ENCODE peak calls at places on chromosomes 4 and X, in ten cellular contexts. H, V, X, W, E, C, Q, I, O and G are unnamed samples.

GRCh38 chrX:150200820-150201287 is 162.3 kb upstream of the MAMLD1 start:
- DNase-seq in H (peak; percentile 87), V (peak; percentile 46), X (no peak), W (no peak), E (peak; percentile 79), C (peak; percentile 78), Q (peak; percentile 65), I (no peak), O (peak; percentile 97), G (peak; percentile 81)

GRCh38 chr4:30714408-30715031 is 5.6 kb upstream of the PCDH7 start:
- DNase-seq in H (peak; percentile 84), V (no peak), X (no peak), W (no peak), E (no peak), C (peak; percentile 55), Q (peak; percentile 46), I (no peak), O (peak; percentile 42), G (peak; percentile 65)

GRCh38 chr4:95204873-95205272 is 343.9 kb downstream of the UNC5C start:
- DNase-seq in H (no peak), V (no peak), X (no peak), W (no peak), E (no peak), C (no peak), Q (no peak), I (no peak), O (no peak), G (no peak)

GRCh38 chr4:158599150-158599549 is 72.5 kb downstream of the C4orf46 start:
- DNase-seq in H (no peak), V (no peak), X (no peak), W (no peak), E (no peak), C (no peak), Q (no peak), I (no peak), O (no peak), G (no peak)

GRCh38 chr4:139872274-139872673 is 206.7 kb downstream of the MGST2 start:
- DNase-seq in H (peak; percentile 81), V (peak; percentile 23), X (no peak), W (no peak), E (no peak), C (no peak), Q (no peak), I (no peak), O (peak; percentile 97), G (no peak)

GRCh38 chr4:149176019-149176418 is 639.6 kb downstream of the IQCM start:
- DNase-seq in H (no peak), V (peak; percentile 1), X (no peak), W (no peak), E (peak; percentile 72), C (no peak), Q (no peak), I (no peak), O (no peak), G (no peak)

GRCh38 chrX:132651411-132652086 is 162.7 kb upstream of the MBNL3 start:
- DNase-seq in H (no peak), V (no peak), X (no peak), W (no peak), E (no peak), C (no peak), Q (no peak), I (no peak), O (peak; percentile 26), G (no peak)

GRCh38 chr4:46277165-46277951 is 112.6 kb downstream of the GABRA2 start:
- DNase-seq in H (no peak), V (no peak), X (no peak), W (no peak), E (no peak), C (peak; percentile 16), Q (no peak), I (no peak), O (no peak), G (no peak)

GRCh38 chrX:151397741-151398070 is 700 bp downstream of the VMA21 start:
- DNase-seq in H (no peak), V (peak; percentile 10), X (no peak), W (no peak), E (no peak), C (no peak), Q (no peak), I (no peak), O (peak; percentile 1), G (no peak)

GRCh38 chr4:1337951-1338751 is 8.9 kb upstream of the UVSSA start:
- DNase-seq in H (no peak), V (no peak), X (no peak), W (no peak), E (no peak), C (no peak), Q (no peak), I (no peak), O (no peak), G (no peak)

GRCh38 chr4:56077676-56078075 is 128.9 kb downstream of the CEP135 start:
- DNase-seq in H (peak; percentile 10), V (no peak), X (no peak), W (no peak), E (no peak), C (no peak), Q (no peak), I (no peak), O (peak; percentile 16), G (no peak)

GRCh38 chrX:33194289-33194688 is 17.1 kb downstream of the DMD start:
- DNase-seq in H (no peak), V (no peak), X (no peak), W (no peak), E (no peak), C (no peak), Q (no peak), I (no peak), O (no peak), G (no peak)

GRCh38 chrX:33190016-33190415 is 21.3 kb downstream of the DMD start:
- DNase-seq in H (no peak), V (no peak), X (no peak), W (no peak), E (no peak), C (no peak), Q (no peak), I (no peak), O (no peak), G (no peak)

GRCh38 chrX:33188286-33188685 is 23.1 kb downstream of the DMD start:
- DNase-seq in H (no peak), V (no peak), X (no peak), W (no peak), E (no peak), C (no peak), Q (no peak), I (no peak), O (no peak), G (no peak)

GRCh38 chrX:33183366-33183765 is 28.0 kb downstream of the DMD start:
- DNase-seq in H (no peak), V (no peak), X (no peak), W (peak; percentile 41), E (no peak), C (peak; percentile 21), Q (peak; percentile 47), I (no peak), O (peak; percentile 8), G (peak; percentile 34)

GRCh38 chrX:33188881-33189280 is 22.5 kb downstream of the DMD start:
- DNase-seq in H (no peak), V (no peak), X (no peak), W (no peak), E (no peak), C (no peak), Q (no peak), I (no peak), O (no peak), G (no peak)
- H3K4me1 ChIP-seq in H (peaks cover 3% of the 10 kb centered on the region), V (no peaks in the 10 kb centered on the region), X (no peaks in the 10 kb centered on the region), W (no peaks in the 10 kb centered on the region), E (no peaks in the 10 kb centered on the region), C (peaks cover 2% of the 10 kb centered on the region), Q (no peaks in the 10 kb centered on the region), I (peaks cover 3% of the 10 kb centered on the region), O (no peaks in the 10 kb centered on the region), G (no peaks in the 10 kb centered on the region)

GRCh38 chr4:6273661-6273990 is 4.0 kb downstream of the WFS1 start:
- DNase-seq in H (peak; percentile 43), V (no peak), X (no peak), W (no peak), E (no peak), C (no peak), Q (no peak), I (no peak), O (no peak), G (no peak)

GRCh38 chr4:6277935-6278800 is 8.5 kb downstream of the WFS1 start:
- DNase-seq in H (no peak), V (no peak), X (no peak), W (no peak), E (no peak), C (no peak), Q (no peak), I (no peak), O (no peak), G (no peak)

GRCh38 chr4:6275351-6275750 is 5.7 kb downstream of the WFS1 start:
- DNase-seq in H (no peak), V (no peak), X (no peak), W (no peak), E (no peak), C (no peak), Q (no peak), I (no peak), O (no peak), G (no peak)

GRCh38 chr4:6277139-6277802 is 7.6 kb downstream of the WFS1 start:
- DNase-seq in H (no peak), V (no peak), X (no peak), W (peak; percentile 87), E (no peak), C (no peak), Q (peak; percentile 64), I (no peak), O (no peak), G (no peak)

GRCh38 chr4:6275898-6276563 is 6.4 kb downstream of the WFS1 start:
- DNase-seq in H (no peak), V (no peak), X (no peak), W (peak; percentile 63), E (no peak), C (no peak), Q (no peak), I (no peak), O (no peak), G (no peak)
- H3K4me1 ChIP-seq in H (peaks cover 42% of the 10 kb centered on the region), V (peaks cover 8% of the 10 kb centered on the region), X (peaks cover 8% of the 10 kb centered on the region), W (peaks cover 73% of the 10 kb centered on the region), E (peaks cover 37% of the 10 kb centered on the region), C (peaks cover 5% of the 10 kb centered on the region), Q (peaks cover 52% of the 10 kb centered on the region), I (peaks cover 100% of the 10 kb centered on the region), O (peaks cover 39% of the 10 kb centered on the region), G (no peaks in the 10 kb centered on the region)

GRCh38 chrX:48711162-48711928 is 14.8 kb downstream of the SUV39H1 start:
- DNase-seq in H (no peak), V (no peak), X (no peak), W (no peak), E (no peak), C (no peak), Q (no peak), I (no peak), O (no peak), G (no peak)
- H3K4me1 ChIP-seq in H (peaks cover 9% of the 10 kb centered on the region), V (peaks cover 50% of the 10 kb centered on the region), X (no peaks in the 10 kb centered on the region), W (no peaks in the 10 kb centered on the region), E (no peaks in the 10 kb centered on the region), C (no peaks in the 10 kb centered on the region), Q (no peaks in the 10 kb centered on the region), I (no peaks in the 10 kb centered on the region), O (peaks cover 8% of the 10 kb centered on the region), G (no peaks in the 10 kb centered on the region)

DNA sequence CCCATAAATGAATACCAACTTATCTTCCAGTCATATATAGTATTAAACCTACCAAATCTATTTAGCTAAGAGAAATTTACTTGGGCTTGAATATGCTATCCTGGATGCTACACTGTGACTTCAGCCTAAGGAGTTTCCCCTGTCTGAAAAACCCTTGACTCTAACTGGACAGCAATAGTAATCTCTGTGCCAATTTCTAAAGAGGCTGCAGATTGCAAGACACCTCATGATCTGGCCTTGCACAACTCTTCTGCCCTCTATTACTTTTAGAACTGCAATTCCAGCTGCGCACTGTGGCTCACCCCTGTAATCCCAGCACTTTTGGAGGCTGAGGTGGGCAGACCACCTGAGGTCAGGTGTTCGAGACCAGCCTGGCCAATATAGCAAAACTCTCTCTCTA is 371.5 kb downstream of the KCNIP4 start:
- DNase-seq in H (no peak), V (no peak), X (no peak), W (no peak), E (no peak), C (no peak), Q (no peak), I (no peak), O (no peak), G (no peak)
- H3K4me1 ChIP-seq in H (peaks cover 5% of the 10 kb centered on the region), V (no peaks in the 10 kb centered on the region), X (no peaks in the 10 kb centered on the region), W (peaks cover 3% of the 10 kb centered on the region), E (no peaks in the 10 kb centered on the region), C (no peaks in the 10 kb centered on the region), Q (no peaks in the 10 kb centered on the region), I (no peaks in the 10 kb centered on the region), O (no peaks in the 10 kb centered on the region), G (no peaks in the 10 kb centered on the region)